ENCODE peak calls at places on chromosome 1, in nine cellular contexts. G is prostate gland, X is uterus, C is transverse colon, I is fibroblast of lung, P is left ventricle myocardium inferior, Z is A549, T is breast epithelium, F is lung. S is an unnamed sample. For H3K4me1, the result is how much of the 10 kb centered on the place peaks cover.

GRCh38 chr1:50705699-50706098 is 254.4 kb downstream of the FAF1 start:
- DNase-seq in I (no peak), P (no peak), C (no peak), T (no peak), X (no peak), G (peak), Z (no peak), F (no peak), S (no peak)

GRCh38 chr1:65359888-65360287 is 50.5 kb downstream of the DNAJC6 start:
- DNase-seq in P (no peak), X (no peak), Z (no peak), G (no peak), T (no peak), F (no peak), I (no peak), C (no peak), S (no peak)

GRCh38 chr1:179369751-179370341 is 4.1 kb downstream of the AXDND1 start:
- DNase-seq in G (peak), I (peak), T (no peak), P (no peak), Z (peak), F (no peak), C (peak), X (no peak), S (no peak)

GRCh38 chr1:98704474-98704873 is 43.0 kb downstream of the SNX7 start:
- DNase-seq in T (no peak), P (no peak), Z (no peak), F (no peak), C (no peak), I (peak), X (no peak), G (no peak), S (no peak)

GRCh38 chr1:27368872-27369703 is 2.3 kb upstream of the MAP3K6 start:
- DNase-seq in C (no peak), X (no peak), T (no peak), I (no peak), G (no peak), P (no peak), Z (no peak), F (no peak), S (no peak)

GRCh38 chr1:225425211-225425786 is 2.5 kb downstream of the LBR start:
- DNase-seq in X (no peak), G (no peak), T (no peak), I (peak), Z (no peak), C (no peak), F (no peak), P (no peak), S (no peak)

GRCh38 chr1:172661107-172661506 is 2.2 kb downstream of the FASLG start:
- DNase-seq in T (no peak), C (no peak), F (no peak), X (no peak), I (no peak), Z (no peak), P (no peak), G (no peak), S (no peak)

GRCh38 chr1:20154306-20154831 is 15.2 kb downstream of the PLA2G2F start:
- DNase-seq in G (no peak), F (no peak), T (no peak), P (no peak), Z (no peak), C (no peak), I (no peak), X (no peak), S (no peak)

GRCh38 chr1:232844791-232845190 is 39.6 kb downstream of the MAP10 start:
- DNase-seq in T (no peak), G (no peak), P (no peak), C (no peak), F (no peak), X (no peak), I (peak), Z (peak), S (no peak)

GRCh38 chr1:231776006-231776707 is 149.6 kb downstream of the DISC1 start:
- DNase-seq in I (peak), X (no peak), T (no peak), Z (no peak), G (no peak), P (no peak), C (no peak), F (no peak), S (no peak)

GRCh38 chr1:1001631-1002300 is 1.9 kb upstream of the HES4 start:
- DNase-seq in F (peak), G (peak), P (peak), Z (peak), T (peak), X (peak), I (peak), C (peak), S (peak)

GRCh38 chr1:9181176-9181906 is 52.4 kb upstream of the GPR157 start:
- DNase-seq in G (no peak), X (peak), P (peak), I (peak), Z (peak), T (no peak), C (peak), F (peak), S (peak)

GRCh38 chr1:184027751-184028682 is 9.5 kb downstream of the COLGALT2 start:
- DNase-seq in I (peak), F (no peak), P (no peak), G (no peak), C (no peak), X (no peak), Z (no peak), T (no peak), S (no peak)

GRCh38 chr1:24961334-24961733 is 31.3 kb upstream of the RUNX3 start:
- DNase-seq in X (no peak), Z (no peak), F (no peak), I (no peak), G (no peak), C (no peak), T (no peak), P (no peak), S (no peak)

GRCh38 chr1:65470766-65471165 is 50.3 kb downstream of the LEPR start:
- DNase-seq in X (no peak), T (no peak), G (no peak), P (no peak), C (no peak), Z (no peak), I (peak), F (no peak), S (no peak)

GRCh38 chr1:95257758-95258157 is 23.7 kb downstream of the RWDD3 start:
- DNase-seq in X (no peak), C (no peak), T (no peak), F (no peak), Z (no peak), P (no peak), G (no peak), I (peak), S (no peak)

GRCh38 chr1:3245768-3246167 is 176.8 kb downstream of the PRDM16 start:
- DNase-seq in G (no peak), Z (no peak), I (no peak), F (no peak), C (no peak), P (no peak), T (no peak), X (no peak), S (peak)

GRCh38 chr1:34786521-34787325 is 5.7 kb downstream of the GJB3 start:
- DNase-seq in Z (peak), T (peak), C (peak), P (peak), F (peak), X (peak), I (peak), G (peak), S (peak)

GRCh38 chr1:31007462-31007991 is 58.0 kb downstream of the PUM1 start:
- DNase-seq in T (no peak), C (no peak), Z (no peak), G (peak), X (no peak), I (peak), F (no peak), P (no peak), S (no peak)

GRCh38 chr1:63794927-63795326 is 21.1 kb downstream of the ROR1 start:
- DNase-seq in G (no peak), X (no peak), T (no peak), P (no peak), Z (no peak), F (peak), I (peak), C (no peak), S (no peak)

GRCh38 chr1:84573481-84573966 is 716 bp downstream of the CTBS start:
- DNase-seq in I (peak), Z (no peak), P (no peak), X (no peak), F (no peak), C (no peak), G (no peak), T (no peak), S (no peak)

GRCh38 chr1:215786997-215787396 is 219.9 kb downstream of the KCTD3 start:
- DNase-seq in G (no peak), C (no peak), I (no peak), F (no peak), P (no peak), X (no peak), T (no peak), Z (no peak), S (no peak)

GRCh38 chr1:245990315-245991022 is 516.6 kb downstream of the SMYD3 start:
- DNase-seq in Z (no peak), P (no peak), I (no peak), G (no peak), T (no peak), C (no peak), X (no peak), F (no peak), S (no peak)

GRCh38 chr1:43632135-43632670 is 17.7 kb upstream of the KDM4A start:
- DNase-seq in I (no peak), P (no peak), Z (no peak), C (no peak), G (no peak), T (no peak), F (no peak), X (no peak), S (no peak)

GRCh38 chr1:150487763-150488115 is 520 bp downstream of the TARS2 start:
- DNase-seq in T (no peak), F (no peak), Z (no peak), C (no peak), P (no peak), G (no peak), I (no peak), X (no peak), S (no peak)

GRCh38 chr1:209674957-209675566 is at the start of gene G0S2:
- DNase-seq in Z (no peak), F (peak), G (peak), X (peak), P (peak), T (no peak), C (peak), I (peak), S (peak)

GRCh38 chr1:53273526-53273925 is 35.2 kb upstream of the MAGOH start:
- DNase-seq in G (no peak), P (no peak), X (no peak), F (no peak), T (no peak), Z (no peak), I (no peak), C (no peak), S (no peak)

GRCh38 chr1:15525043-15525958 is 1.3 kb upstream of the CASP9 start:
- DNase-seq in G (no peak), F (no peak), P (peak), C (peak), I (peak), T (peak), Z (peak), X (peak), S (peak)

GRCh38 chr1:97668945-97669344 is 251.9 kb downstream of the DPYD start:
- DNase-seq in C (no peak), Z (peak), F (no peak), T (no peak), I (peak), P (no peak), X (no peak), G (no peak), S (no peak)

GRCh38 chr1:164720329-164721036 is 161.5 kb downstream of the PBX1 start:
- DNase-seq in F (no peak), T (no peak), C (no peak), I (peak), Z (no peak), X (no peak), G (no peak), P (no peak), S (no peak)

GRCh38 chr1:92754000-92754787 is 30.7 kb downstream of the EVI5 start:
- DNase-seq in I (peak), G (no peak), F (no peak), Z (no peak), C (no peak), P (no peak), T (no peak), X (no peak), S (no peak)

GRCh38 chr1:32337855-32338636 is 2.0 kb upstream of the MARCKSL1 start:
- DNase-seq in I (peak), G (no peak), X (no peak), C (peak), F (no peak), T (no peak), P (no peak), Z (no peak), S (no peak)

GRCh38 chr1:219582310-219582709 is 30.6 kb downstream of the ZC3H11B start:
- DNase-seq in I (peak), G (no peak), F (no peak), C (no peak), P (no peak), X (no peak), T (no peak), Z (no peak), S (no peak)

GRCh38 chr1:201899683-201900429 is 11.2 kb downstream of the SHISA4 start:
- DNase-seq in G (no peak), F (no peak), T (no peak), X (no peak), C (no peak), I (no peak), P (no peak), Z (no peak), S (no peak)

GRCh38 chr1:49183489-49183888 is 406.8 kb upstream of the BEND5 start:
- DNase-seq in P (no peak), G (no peak), T (no peak), I (no peak), X (no peak), C (no peak), Z (no peak), F (no peak), S (no peak)

GRCh38 chr1:57422271-57423134 is 1.4 kb downstream of the DAB1 start:
- DNase-seq in Z (no peak), I (peak), C (no peak), G (no peak), F (no peak), X (no peak), T (no peak), P (peak), S (no peak)

GRCh38 chr1:159749630-159750029 is 31.1 kb upstream of the DUSP23 start:
- DNase-seq in T (no peak), X (no peak), F (no peak), P (no peak), I (no peak), G (no peak), Z (no peak), C (no peak), S (no peak)
- TF ChIP-seq CTCF in T (no peak), X (no peak), F (no peak), P (no peak), I (no peak), G (no peak), Z (no peak), C (no peak), S (no peak)

DNA sequence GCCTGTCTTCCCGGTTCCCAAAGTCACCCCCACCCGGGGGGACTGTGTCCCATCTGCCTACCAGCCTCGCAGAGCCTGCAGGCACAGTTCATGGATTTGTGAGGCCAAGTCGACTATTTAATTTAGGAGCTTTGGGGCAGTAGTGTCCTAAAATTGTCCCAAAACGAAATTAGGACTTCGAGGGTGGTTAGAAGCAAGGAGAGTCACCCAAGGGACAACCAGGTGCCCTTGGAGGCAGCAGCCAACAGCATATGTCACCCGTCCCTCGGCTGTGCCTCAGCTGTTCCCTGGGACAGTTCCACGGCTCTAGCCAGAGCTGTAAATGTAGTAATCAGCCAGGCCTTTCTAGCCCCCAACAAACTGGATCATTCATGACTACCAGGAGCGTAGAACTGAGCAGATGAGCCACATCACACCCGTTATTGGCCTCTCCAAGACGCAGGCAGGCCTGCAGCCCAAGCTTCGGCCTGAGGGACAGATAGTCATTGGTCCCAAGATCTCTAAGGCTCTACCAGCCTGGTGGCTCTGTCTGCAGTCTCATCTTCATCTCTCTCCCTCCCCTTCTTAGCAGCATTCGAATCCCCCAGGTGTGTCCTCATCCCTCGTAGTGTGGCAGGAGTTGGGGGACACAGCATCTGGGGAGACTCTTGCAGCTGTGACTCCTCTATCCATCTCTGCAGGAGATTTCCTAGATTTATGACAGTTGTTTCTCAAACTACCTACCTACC is 2.9 kb downstream of the PAX7 start:
- DNase-seq in T (no peak), G (no peak), Z (no peak), C (no peak), F (no peak), P (no peak), X (no peak), I (no peak), S (no peak)
- H3K4me3 ChIP-seq in T (no peak), G (no peak), Z (no peak), C (no peak), F (no peak), P (no peak), X (no peak), I (no peak), S (no peak)

GRCh38 chr1:10659218-10659617 is 137.2 kb downstream of the CASZ1 start:
- DNase-seq in I (no peak), G (no peak), P (no peak), X (no peak), T (no peak), C (no peak), Z (no peak), F (no peak), S (no peak)

GRCh38 chr1:10658396-10659066 is 137.9 kb downstream of the CASZ1 start:
- DNase-seq in I (no peak), P (no peak), F (no peak), T (no peak), Z (no peak), G (no peak), X (no peak), C (no peak), S (no peak)

GRCh38 chr1:10655002-10655401 is 141.4 kb downstream of the CASZ1 start:
- DNase-seq in X (no peak), I (no peak), G (no peak), F (no peak), C (no peak), P (no peak), Z (no peak), T (no peak), S (no peak)

GRCh38 chr1:10657080-10657847 is 139.2 kb downstream of the CASZ1 start:
- DNase-seq in Z (no peak), P (no peak), T (no peak), G (no peak), F (no peak), C (no peak), I (no peak), X (no peak), S (no peak)

DNA sequence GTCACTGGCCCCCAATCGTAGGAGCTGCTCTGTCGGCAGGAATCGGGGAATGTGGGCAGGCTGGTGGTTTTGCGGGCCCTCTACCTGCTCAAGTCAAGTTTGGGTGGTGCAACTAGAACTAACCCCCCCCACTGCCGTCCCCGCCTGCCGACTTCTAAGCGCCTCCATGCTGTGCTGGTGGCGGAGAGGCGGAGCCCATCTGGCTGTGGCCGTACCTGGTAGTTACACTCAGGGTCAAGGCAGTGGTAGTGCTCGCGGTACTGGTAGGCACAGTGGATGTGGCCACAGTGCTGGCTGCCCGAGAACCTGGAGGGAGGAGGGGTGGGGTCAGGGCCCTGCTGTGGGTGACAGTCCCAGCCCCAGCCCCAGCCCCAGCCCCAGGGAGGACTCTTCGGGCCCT is 140.0 kb downstream of the CASZ1 start:
- DNase-seq in G (no peak), F (no peak), I (no peak), P (no peak), X (no peak), T (no peak), Z (no peak), C (no peak), S (no peak)
- H3K4me1 ChIP-seq in G (under half), F (under half), I (under half), P (under half), X (under half), T (under half), Z (under half), C (under half), S (under half)

GRCh38 chr1:234608720-234609527 is 1.1 kb downstream of the IRF2BP2 start:
- DNase-seq in F (no peak), X (peak), G (no peak), Z (no peak), P (peak), I (peak), T (peak), C (peak), S (peak)
- TF ChIP-seq CTCF in F (no peak), X (peak), G (no peak), Z (no peak), P (no peak), I (no peak), T (no peak), C (no peak), S (no peak)